ENCODE peak calls at places on chromosome 14, in ten cellular contexts. One of them, this sample, is unnamed.

GRCh38 chr14:32472512-32473472 is 143.7 kb downstream of the AKAP6 start:
- DNase-seq in fibroblast of lung: peak; percentile 77
- DNase-seq in cardiac fibroblast: peak; percentile 78
- DNase-seq in RWPE1: peak; percentile 49
- DNase-seq in HFF-Myc: peak; percentile 59
- DNase-seq in heart right ventricle: peak; percentile 31
- DNase-seq in Panc1: no peak
- DNase-seq in prostate gland: no peak
- DNase-seq in endothelial cell: no peak
- DNase-seq in mucosa of descending colon: no peak
- DNase-seq in this sample: no peak

GRCh38 chr14:44833376-44833775 is 128.4 kb downstream of the KLHL28 start:
- DNase-seq in fibroblast of lung: peak; percentile 35
- DNase-seq in cardiac fibroblast: peak; percentile 8
- DNase-seq in RWPE1: peak; percentile 4
- DNase-seq in HFF-Myc: no peak
- DNase-seq in heart right ventricle: no peak
- DNase-seq in Panc1: no peak
- DNase-seq in prostate gland: no peak
- DNase-seq in endothelial cell: no peak
- DNase-seq in mucosa of descending colon: no peak
- DNase-seq in this sample: no peak

GRCh38 chr14:67762051-67762450 is 54.3 kb downstream of the ZFYVE26 start:
- DNase-seq in fibroblast of lung: no peak
- DNase-seq in cardiac fibroblast: no peak
- DNase-seq in RWPE1: no peak
- DNase-seq in HFF-Myc: no peak
- DNase-seq in heart right ventricle: no peak
- DNase-seq in Panc1: no peak
- DNase-seq in prostate gland: no peak
- DNase-seq in endothelial cell: no peak
- DNase-seq in mucosa of descending colon: no peak
- DNase-seq in this sample: no peak

GRCh38 chr14:77882098-77882497 is 82.2 kb downstream of the ADCK1 start:
- DNase-seq in fibroblast of lung: no peak
- DNase-seq in cardiac fibroblast: no peak
- DNase-seq in RWPE1: no peak
- DNase-seq in HFF-Myc: no peak
- DNase-seq in heart right ventricle: peak; percentile 68
- DNase-seq in Panc1: no peak
- DNase-seq in prostate gland: no peak
- DNase-seq in endothelial cell: no peak
- DNase-seq in mucosa of descending colon: peak; percentile 12
- DNase-seq in this sample: no peak

GRCh38 chr14:33851366-33851765 is 99.5 kb downstream of the EGLN3 start:
- DNase-seq in fibroblast of lung: no peak
- DNase-seq in cardiac fibroblast: no peak
- DNase-seq in RWPE1: no peak
- DNase-seq in HFF-Myc: no peak
- DNase-seq in heart right ventricle: no peak
- DNase-seq in Panc1: no peak
- DNase-seq in prostate gland: no peak
- DNase-seq in endothelial cell: no peak
- DNase-seq in mucosa of descending colon: no peak
- DNase-seq in this sample: no peak

GRCh38 chr14:101858791-101859537 is 97.5 kb downstream of the PPP2R5C start:
- DNase-seq in fibroblast of lung: no peak
- DNase-seq in cardiac fibroblast: no peak
- DNase-seq in RWPE1: no peak
- DNase-seq in HFF-Myc: no peak
- DNase-seq in heart right ventricle: no peak
- DNase-seq in Panc1: no peak
- DNase-seq in prostate gland: no peak
- DNase-seq in endothelial cell: no peak
- DNase-seq in mucosa of descending colon: no peak
- DNase-seq in this sample: no peak

GRCh38 chr14:67733609-67734008 is 31.9 kb downstream of the RDH12 start:
- DNase-seq in fibroblast of lung: no peak
- DNase-seq in cardiac fibroblast: no peak
- DNase-seq in RWPE1: no peak
- DNase-seq in HFF-Myc: no peak
- DNase-seq in heart right ventricle: no peak
- DNase-seq in Panc1: no peak
- DNase-seq in prostate gland: no peak
- DNase-seq in endothelial cell: no peak
- DNase-seq in mucosa of descending colon: no peak
- DNase-seq in this sample: peak; percentile 43

GRCh38 chr14:28061006-28061405 is 705.6 kb upstream of the FOXG1 start:
- DNase-seq in fibroblast of lung: peak; percentile 47
- DNase-seq in cardiac fibroblast: no peak
- DNase-seq in RWPE1: no peak
- DNase-seq in HFF-Myc: no peak
- DNase-seq in heart right ventricle: no peak
- DNase-seq in Panc1: no peak
- DNase-seq in prostate gland: no peak
- DNase-seq in endothelial cell: no peak
- DNase-seq in mucosa of descending colon: no peak
- DNase-seq in this sample: no peak

GRCh38 chr14:95891742-95892141 is 15.1 kb downstream of the TUNAR start:
- DNase-seq in fibroblast of lung: peak; percentile 90
- DNase-seq in cardiac fibroblast: peak; percentile 39
- DNase-seq in RWPE1: peak; percentile 59
- DNase-seq in HFF-Myc: peak; percentile 11
- DNase-seq in heart right ventricle: no peak
- DNase-seq in Panc1: peak; percentile 10
- DNase-seq in prostate gland: no peak
- DNase-seq in endothelial cell: no peak
- DNase-seq in mucosa of descending colon: no peak
- DNase-seq in this sample: no peak

GRCh38 chr14:71071042-71071441 is 163.8 kb downstream of the PCNX1 start:
- DNase-seq in fibroblast of lung: no peak
- DNase-seq in cardiac fibroblast: no peak
- DNase-seq in RWPE1: no peak
- DNase-seq in HFF-Myc: no peak
- DNase-seq in heart right ventricle: no peak
- DNase-seq in Panc1: no peak
- DNase-seq in prostate gland: no peak
- DNase-seq in endothelial cell: no peak
- DNase-seq in mucosa of descending colon: no peak
- DNase-seq in this sample: no peak

GRCh38 chr14:71078481-71078880 is 171.2 kb downstream of the PCNX1 start:
- DNase-seq in fibroblast of lung: no peak
- DNase-seq in cardiac fibroblast: no peak
- DNase-seq in RWPE1: no peak
- DNase-seq in HFF-Myc: no peak
- DNase-seq in heart right ventricle: no peak
- DNase-seq in Panc1: no peak
- DNase-seq in prostate gland: no peak
- DNase-seq in endothelial cell: no peak
- DNase-seq in mucosa of descending colon: no peak
- DNase-seq in this sample: no peak

GRCh38 chr14:71076472-71076871 is 169.2 kb downstream of the PCNX1 start:
- DNase-seq in fibroblast of lung: no peak
- DNase-seq in cardiac fibroblast: no peak
- DNase-seq in RWPE1: peak; percentile 23
- DNase-seq in HFF-Myc: no peak
- DNase-seq in heart right ventricle: no peak
- DNase-seq in Panc1: no peak
- DNase-seq in prostate gland: no peak
- DNase-seq in endothelial cell: no peak
- DNase-seq in mucosa of descending colon: no peak
- DNase-seq in this sample: no peak
- TF ChIP-seq CTCF in fibroblast of lung: no peak
- TF ChIP-seq CTCF in cardiac fibroblast: no peak
- TF ChIP-seq CTCF in RWPE1: no peak
- TF ChIP-seq CTCF in HFF-Myc: no peak
- TF ChIP-seq CTCF in heart right ventricle: no peak
- TF ChIP-seq CTCF in Panc1: no peak
- TF ChIP-seq CTCF in prostate gland: no peak
- TF ChIP-seq CTCF in endothelial cell: no peak
- TF ChIP-seq CTCF in mucosa of descending colon: no peak
- TF ChIP-seq CTCF in this sample: no peak

DNA sequence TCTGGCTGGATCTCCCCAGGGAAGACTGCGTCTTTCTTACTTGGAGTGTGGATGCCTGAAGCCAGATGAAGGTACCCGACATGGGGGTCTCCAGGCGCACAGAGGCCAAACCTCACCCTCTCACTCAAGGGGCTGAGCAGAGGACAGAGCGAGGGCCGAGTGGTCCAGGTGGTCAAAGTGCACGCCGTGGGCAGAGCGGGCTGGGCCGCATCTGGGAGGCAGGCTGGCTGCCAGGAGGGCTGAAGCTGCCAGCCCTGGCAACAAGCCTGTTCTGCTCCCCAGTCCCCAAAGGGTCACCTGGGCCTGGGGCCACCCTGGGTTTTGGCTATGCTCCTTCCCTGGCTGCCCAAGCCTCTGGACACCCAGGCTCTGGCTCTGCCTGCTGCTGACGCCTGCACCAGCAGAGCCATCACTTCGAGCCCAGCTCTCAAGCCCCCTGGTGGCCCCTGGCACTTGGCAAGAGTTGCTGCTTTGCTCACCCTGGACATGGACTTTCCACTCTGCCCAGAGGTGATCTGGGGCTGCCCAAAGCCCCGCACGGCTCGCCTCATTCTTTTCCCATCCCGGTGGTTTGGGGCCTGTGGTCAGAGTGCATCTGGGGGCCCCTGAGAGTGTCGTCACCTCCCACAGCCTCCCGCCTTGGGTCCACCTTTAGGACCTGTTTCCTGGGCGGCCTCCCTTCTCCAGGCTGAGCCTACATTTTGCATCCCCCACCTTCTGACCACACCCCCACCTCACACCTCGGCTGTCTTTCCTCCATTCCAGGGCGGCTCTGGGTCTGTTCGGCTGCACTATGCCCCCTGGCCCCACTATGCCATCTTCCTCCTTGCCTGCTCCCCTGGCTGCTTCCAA is 2.8 kb downstream of the ADSS1 start:
- DNase-seq in fibroblast of lung: no peak
- DNase-seq in cardiac fibroblast: no peak
- DNase-seq in RWPE1: no peak
- DNase-seq in HFF-Myc: no peak
- DNase-seq in heart right ventricle: no peak
- DNase-seq in Panc1: no peak
- DNase-seq in prostate gland: no peak
- DNase-seq in endothelial cell: peak; percentile 47
- DNase-seq in mucosa of descending colon: no peak
- DNase-seq in this sample: no peak
- TF ChIP-seq CTCF in fibroblast of lung: no peak
- TF ChIP-seq CTCF in cardiac fibroblast: no peak
- TF ChIP-seq CTCF in RWPE1: no peak
- TF ChIP-seq CTCF in HFF-Myc: no peak
- TF ChIP-seq CTCF in heart right ventricle: no peak
- TF ChIP-seq CTCF in Panc1: peak; percentile 38
- TF ChIP-seq CTCF in prostate gland: no peak
- TF ChIP-seq CTCF in endothelial cell: no peak
- TF ChIP-seq CTCF in mucosa of descending colon: no peak
- TF ChIP-seq CTCF in this sample: no peak

GRCh38 chr14:99326041-99326710 is 54.2 kb upstream of the BCL11B start:
- DNase-seq in fibroblast of lung: no peak
- DNase-seq in cardiac fibroblast: no peak
- DNase-seq in RWPE1: no peak
- DNase-seq in HFF-Myc: no peak
- DNase-seq in heart right ventricle: no peak
- DNase-seq in Panc1: no peak
- DNase-seq in prostate gland: no peak
- DNase-seq in endothelial cell: no peak
- DNase-seq in mucosa of descending colon: no peak
- DNase-seq in this sample: no peak

GRCh38 chr14:99327458-99328250 is 55.7 kb upstream of the BCL11B start:
- DNase-seq in fibroblast of lung: no peak
- DNase-seq in cardiac fibroblast: no peak
- DNase-seq in RWPE1: peak; percentile 78
- DNase-seq in HFF-Myc: no peak
- DNase-seq in heart right ventricle: no peak
- DNase-seq in Panc1: no peak
- DNase-seq in prostate gland: no peak
- DNase-seq in endothelial cell: no peak
- DNase-seq in mucosa of descending colon: no peak
- DNase-seq in this sample: peak; percentile 75

GRCh38 chr14:99325591-99325990 is 53.6 kb upstream of the BCL11B start:
- DNase-seq in fibroblast of lung: no peak
- DNase-seq in cardiac fibroblast: no peak
- DNase-seq in RWPE1: no peak
- DNase-seq in HFF-Myc: no peak
- DNase-seq in heart right ventricle: no peak
- DNase-seq in Panc1: no peak
- DNase-seq in prostate gland: no peak
- DNase-seq in endothelial cell: no peak
- DNase-seq in mucosa of descending colon: no peak
- DNase-seq in this sample: no peak

GRCh38 chr14:99325016-99325415 is 53.0 kb upstream of the BCL11B start:
- DNase-seq in fibroblast of lung: no peak
- DNase-seq in cardiac fibroblast: no peak
- DNase-seq in RWPE1: no peak
- DNase-seq in HFF-Myc: no peak
- DNase-seq in heart right ventricle: no peak
- DNase-seq in Panc1: no peak
- DNase-seq in prostate gland: no peak
- DNase-seq in endothelial cell: no peak
- DNase-seq in mucosa of descending colon: no peak
- DNase-seq in this sample: peak; percentile 77

DNA sequence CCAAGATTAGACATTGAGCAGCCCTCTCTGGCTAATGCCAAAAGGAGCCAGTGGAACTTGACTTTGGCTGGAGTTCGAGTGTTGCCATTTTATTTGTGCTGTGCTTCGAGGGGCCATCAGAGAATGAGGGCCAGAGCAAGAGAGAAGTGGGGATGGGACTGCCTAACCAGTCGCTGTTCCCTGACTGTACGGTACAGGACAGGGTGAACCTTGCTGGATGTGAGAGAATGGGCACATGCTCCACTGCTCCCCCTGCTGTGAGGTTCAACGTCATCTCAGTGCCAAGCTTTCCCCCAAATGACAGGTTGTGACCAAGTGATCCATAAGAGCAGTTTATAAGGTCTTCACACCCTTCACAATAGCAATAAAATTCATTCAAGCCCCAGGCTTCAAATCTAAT is 55.1 kb upstream of the BCL11B start:
- DNase-seq in fibroblast of lung: no peak
- DNase-seq in cardiac fibroblast: no peak
- DNase-seq in RWPE1: no peak
- DNase-seq in HFF-Myc: no peak
- DNase-seq in heart right ventricle: no peak
- DNase-seq in Panc1: no peak
- DNase-seq in prostate gland: no peak
- DNase-seq in endothelial cell: no peak
- DNase-seq in mucosa of descending colon: no peak
- DNase-seq in this sample: no peak
- TF ChIP-seq CTCF in fibroblast of lung: no peak
- TF ChIP-seq CTCF in cardiac fibroblast: no peak
- TF ChIP-seq CTCF in RWPE1: no peak
- TF ChIP-seq CTCF in HFF-Myc: peak; percentile 18
- TF ChIP-seq CTCF in heart right ventricle: no peak
- TF ChIP-seq CTCF in Panc1: no peak
- TF ChIP-seq CTCF in prostate gland: no peak
- TF ChIP-seq CTCF in endothelial cell: no peak
- TF ChIP-seq CTCF in mucosa of descending colon: no peak
- TF ChIP-seq CTCF in this sample: no peak

DNA sequence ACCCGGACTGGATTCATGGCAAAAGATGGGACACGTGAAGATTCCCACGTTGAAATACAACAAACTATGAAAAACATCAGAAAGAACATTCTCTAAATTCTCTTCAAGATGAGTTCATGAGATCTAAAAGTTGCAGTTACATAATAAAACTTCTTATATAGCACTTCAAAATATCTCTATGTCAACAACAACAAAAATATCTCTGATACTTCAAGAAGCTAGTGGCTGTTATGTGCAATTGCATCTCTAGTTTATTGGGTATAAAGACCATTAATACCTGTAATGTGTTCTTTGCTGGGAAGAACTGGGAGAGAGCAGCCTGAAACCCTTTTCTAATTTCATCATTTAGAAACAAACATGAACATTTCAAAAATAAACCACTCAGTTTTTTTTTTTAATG is 69.2 kb upstream of the RGS6 start:
- DNase-seq in fibroblast of lung: no peak
- DNase-seq in cardiac fibroblast: peak; percentile 5
- DNase-seq in RWPE1: no peak
- DNase-seq in HFF-Myc: no peak
- DNase-seq in heart right ventricle: no peak
- DNase-seq in Panc1: no peak
- DNase-seq in prostate gland: no peak
- DNase-seq in endothelial cell: no peak
- DNase-seq in mucosa of descending colon: no peak
- DNase-seq in this sample: no peak
- TF ChIP-seq CTCF in fibroblast of lung: no peak
- TF ChIP-seq CTCF in cardiac fibroblast: peak; percentile 27
- TF ChIP-seq CTCF in RWPE1: no peak
- TF ChIP-seq CTCF in HFF-Myc: no peak
- TF ChIP-seq CTCF in heart right ventricle: peak; percentile 13
- TF ChIP-seq CTCF in Panc1: no peak
- TF ChIP-seq CTCF in prostate gland: no peak
- TF ChIP-seq CTCF in endothelial cell: peak; percentile 45
- TF ChIP-seq CTCF in mucosa of descending colon: no peak
- TF ChIP-seq CTCF in this sample: no peak